ENCODE peak calls at places on chromosome 13, in ten cellular contexts. One of them, this sample, is unnamed.

GRCh38 chr13:71661921-71662320 is 205.1 kb downstream of the DACH1 start:
- DNase-seq in suprapubic skin: no peak
- DNase-seq in adrenal gland: no peak
- DNase-seq in spleen: no peak
- DNase-seq in thyroid gland: no peak
- DNase-seq in HCT116: no peak
- DNase-seq in sigmoid colon: no peak
- DNase-seq in uterus: no peak
- DNase-seq in tibial nerve: no peak
- DNase-seq in breast epithelium: no peak
- DNase-seq in this sample: no peak

GRCh38 chr13:111629457-111629856 is 309.0 kb downstream of the TEX29 start:
- DNase-seq in thyroid gland: no peak
- DNase-seq in suprapubic skin: no peak
- DNase-seq in sigmoid colon: peak
- DNase-seq in uterus: no peak
- DNase-seq in HCT116: no peak
- DNase-seq in breast epithelium: no peak
- DNase-seq in tibial nerve: no peak
- DNase-seq in spleen: no peak
- DNase-seq in adrenal gland: no peak
- DNase-seq in this sample: no peak

GRCh38 chr13:47708386-47708785 is 292.7 kb downstream of the SUCLA2 start:
- DNase-seq in thyroid gland: no peak
- DNase-seq in HCT116: no peak
- DNase-seq in tibial nerve: no peak
- DNase-seq in breast epithelium: no peak
- DNase-seq in sigmoid colon: no peak
- DNase-seq in adrenal gland: no peak
- DNase-seq in uterus: no peak
- DNase-seq in spleen: no peak
- DNase-seq in suprapubic skin: no peak
- DNase-seq in this sample: no peak

GRCh38 chr13:112846411-112847115 is 122.5 kb upstream of the MCF2L start:
- DNase-seq in breast epithelium: no peak
- DNase-seq in uterus: no peak
- DNase-seq in adrenal gland: no peak
- DNase-seq in tibial nerve: no peak
- DNase-seq in thyroid gland: no peak
- DNase-seq in suprapubic skin: no peak
- DNase-seq in sigmoid colon: no peak
- DNase-seq in HCT116: no peak
- DNase-seq in spleen: peak
- DNase-seq in this sample: no peak

GRCh38 chr13:110874508-110874960 is 40.3 kb downstream of the ANKRD10 start:
- DNase-seq in sigmoid colon: peak
- DNase-seq in thyroid gland: peak
- DNase-seq in breast epithelium: peak
- DNase-seq in adrenal gland: peak
- DNase-seq in HCT116: peak
- DNase-seq in tibial nerve: peak
- DNase-seq in suprapubic skin: peak
- DNase-seq in uterus: peak
- DNase-seq in spleen: peak
- DNase-seq in this sample: peak

GRCh38 chr13:109412232-109412935 is 374.0 kb downstream of the IRS2 start:
- DNase-seq in spleen: no peak
- DNase-seq in tibial nerve: no peak
- DNase-seq in thyroid gland: peak
- DNase-seq in uterus: peak
- DNase-seq in adrenal gland: peak
- DNase-seq in HCT116: peak
- DNase-seq in sigmoid colon: no peak
- DNase-seq in suprapubic skin: no peak
- DNase-seq in breast epithelium: no peak
- DNase-seq in this sample: peak

GRCh38 chr13:24232037-24232436 is 71.5 kb downstream of the SPATA13 start:
- DNase-seq in spleen: no peak
- DNase-seq in HCT116: no peak
- DNase-seq in adrenal gland: no peak
- DNase-seq in uterus: no peak
- DNase-seq in breast epithelium: no peak
- DNase-seq in suprapubic skin: no peak
- DNase-seq in sigmoid colon: no peak
- DNase-seq in thyroid gland: no peak
- DNase-seq in tibial nerve: no peak
- DNase-seq in this sample: no peak

GRCh38 chr13:81224502-81224833 is 883.5 kb upstream of the SPRY2 start:
- DNase-seq in HCT116: no peak
- DNase-seq in uterus: no peak
- DNase-seq in sigmoid colon: no peak
- DNase-seq in spleen: no peak
- DNase-seq in adrenal gland: no peak
- DNase-seq in breast epithelium: no peak
- DNase-seq in tibial nerve: no peak
- DNase-seq in thyroid gland: no peak
- DNase-seq in suprapubic skin: no peak
- DNase-seq in this sample: no peak

GRCh38 chr13:38697628-38698333 is 10.9 kb downstream of the FREM2 start:
- DNase-seq in uterus: no peak
- DNase-seq in sigmoid colon: no peak
- DNase-seq in breast epithelium: no peak
- DNase-seq in HCT116: no peak
- DNase-seq in thyroid gland: peak
- DNase-seq in tibial nerve: no peak
- DNase-seq in adrenal gland: no peak
- DNase-seq in suprapubic skin: no peak
- DNase-seq in spleen: no peak
- DNase-seq in this sample: no peak

DNA sequence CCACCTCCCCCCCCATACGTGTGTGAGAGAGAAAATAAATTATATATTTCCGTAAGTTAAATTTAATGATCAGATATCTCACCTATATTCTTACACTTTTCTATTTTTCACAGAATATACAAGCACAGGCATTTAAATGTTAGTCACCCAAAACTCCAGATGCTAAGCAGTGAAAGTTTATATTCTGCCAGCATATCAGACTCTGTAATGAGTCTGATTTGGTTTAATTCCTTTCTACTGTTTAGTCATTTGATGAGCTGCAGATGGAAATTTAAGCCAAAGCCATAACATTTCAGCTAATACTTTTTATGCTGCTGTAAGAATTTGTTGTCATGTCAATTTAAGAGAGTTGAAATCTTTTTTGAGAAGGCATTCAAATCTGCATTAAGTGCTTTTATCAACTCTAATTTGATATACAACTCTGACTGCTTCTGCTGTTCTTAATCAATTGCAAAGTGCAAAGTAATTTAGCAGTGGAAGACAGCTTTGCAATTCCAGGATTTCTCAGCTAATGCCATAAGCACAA is 8.0 kb downstream of the FRY start:
- DNase-seq in HCT116: no peak
- DNase-seq in breast epithelium: no peak
- DNase-seq in suprapubic skin: no peak
- DNase-seq in thyroid gland: no peak
- DNase-seq in spleen: no peak
- DNase-seq in adrenal gland: no peak
- DNase-seq in uterus: no peak
- DNase-seq in tibial nerve: no peak
- DNase-seq in sigmoid colon: no peak
- DNase-seq in this sample: no peak
- H3K27ac ChIP-seq in HCT116: no peak
- H3K27ac ChIP-seq in breast epithelium: no peak
- H3K27ac ChIP-seq in suprapubic skin: no peak
- H3K27ac ChIP-seq in thyroid gland: no peak
- H3K27ac ChIP-seq in spleen: no peak
- H3K27ac ChIP-seq in adrenal gland: no peak
- H3K27ac ChIP-seq in uterus: no peak
- H3K27ac ChIP-seq in tibial nerve: no peak
- H3K27ac ChIP-seq in sigmoid colon: no peak
- H3K27ac ChIP-seq in this sample: peak

GRCh38 chr13:99606322-99607089 is 105.2 kb downstream of the TM9SF2 start:
- DNase-seq in breast epithelium: peak
- DNase-seq in suprapubic skin: peak
- DNase-seq in HCT116: peak
- DNase-seq in spleen: peak
- DNase-seq in uterus: peak
- DNase-seq in sigmoid colon: peak
- DNase-seq in tibial nerve: peak
- DNase-seq in adrenal gland: peak
- DNase-seq in thyroid gland: peak
- DNase-seq in this sample: peak
- TF ChIP-seq POLR2A in breast epithelium: no peak
- TF ChIP-seq POLR2A in suprapubic skin: no peak
- TF ChIP-seq POLR2A in HCT116: peak
- TF ChIP-seq POLR2A in spleen: no peak
- TF ChIP-seq POLR2A in uterus: peak
- TF ChIP-seq POLR2A in sigmoid colon: no peak
- TF ChIP-seq POLR2A in tibial nerve: peak
- TF ChIP-seq POLR2A in adrenal gland: peak
- TF ChIP-seq POLR2A in thyroid gland: peak
- TF ChIP-seq POLR2A in this sample: peak

GRCh38 chr13:72782717-72783116 is 784 bp downstream of the PIBF1 start:
- DNase-seq in spleen: no peak
- DNase-seq in breast epithelium: no peak
- DNase-seq in uterus: no peak
- DNase-seq in HCT116: no peak
- DNase-seq in thyroid gland: no peak
- DNase-seq in suprapubic skin: no peak
- DNase-seq in adrenal gland: no peak
- DNase-seq in tibial nerve: no peak
- DNase-seq in sigmoid colon: no peak
- DNase-seq in this sample: no peak
- H3K27ac ChIP-seq in spleen: peak
- H3K27ac ChIP-seq in breast epithelium: peak
- H3K27ac ChIP-seq in uterus: peak
- H3K27ac ChIP-seq in HCT116: peak
- H3K27ac ChIP-seq in thyroid gland: peak
- H3K27ac ChIP-seq in suprapubic skin: peak
- H3K27ac ChIP-seq in adrenal gland: no peak
- H3K27ac ChIP-seq in tibial nerve: peak
- H3K27ac ChIP-seq in sigmoid colon: peak
- H3K27ac ChIP-seq in this sample: no peak

DNA sequence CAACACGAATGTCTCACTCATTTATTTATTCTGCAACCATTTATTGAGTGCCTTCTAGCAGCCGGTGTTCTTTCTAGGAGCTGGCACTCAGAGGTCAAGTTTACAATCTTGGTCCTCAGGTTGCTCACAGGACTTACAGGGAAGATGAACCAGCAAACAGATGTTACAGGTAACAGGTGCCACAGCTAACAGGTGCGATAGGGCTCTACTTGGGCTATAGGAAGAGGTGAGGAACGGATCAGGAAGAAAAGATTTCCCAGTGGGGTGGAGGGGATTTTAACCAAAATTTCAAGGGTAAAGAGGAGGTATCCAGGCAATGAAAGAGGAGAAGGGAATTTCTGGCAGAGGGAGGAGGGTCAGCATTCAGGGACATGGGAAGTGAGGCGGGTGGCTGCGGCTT is 87.3 kb upstream of the FARP1 start:
- DNase-seq in HCT116: no peak
- DNase-seq in sigmoid colon: no peak
- DNase-seq in suprapubic skin: no peak
- DNase-seq in breast epithelium: no peak
- DNase-seq in spleen: no peak
- DNase-seq in adrenal gland: no peak
- DNase-seq in thyroid gland: no peak
- DNase-seq in tibial nerve: no peak
- DNase-seq in uterus: no peak
- DNase-seq in this sample: no peak
- TF ChIP-seq POLR2A in HCT116: no peak
- TF ChIP-seq POLR2A in sigmoid colon: no peak
- TF ChIP-seq POLR2A in suprapubic skin: no peak
- TF ChIP-seq POLR2A in breast epithelium: no peak
- TF ChIP-seq POLR2A in spleen: no peak
- TF ChIP-seq POLR2A in adrenal gland: no peak
- TF ChIP-seq POLR2A in thyroid gland: no peak
- TF ChIP-seq POLR2A in tibial nerve: no peak
- TF ChIP-seq POLR2A in uterus: no peak
- TF ChIP-seq POLR2A in this sample: no peak

GRCh38 chr13:51721485-51721884 is 82.5 kb downstream of the DHRS12 start:
- DNase-seq in suprapubic skin: no peak
- DNase-seq in spleen: no peak
- DNase-seq in HCT116: no peak
- DNase-seq in sigmoid colon: peak
- DNase-seq in adrenal gland: peak
- DNase-seq in uterus: peak
- DNase-seq in thyroid gland: peak
- DNase-seq in tibial nerve: no peak
- DNase-seq in breast epithelium: no peak
- DNase-seq in this sample: peak
- H3K27ac ChIP-seq in suprapubic skin: peak
- H3K27ac ChIP-seq in spleen: no peak
- H3K27ac ChIP-seq in HCT116: no peak
- H3K27ac ChIP-seq in sigmoid colon: peak
- H3K27ac ChIP-seq in adrenal gland: peak
- H3K27ac ChIP-seq in uterus: peak
- H3K27ac ChIP-seq in thyroid gland: peak
- H3K27ac ChIP-seq in tibial nerve: no peak
- H3K27ac ChIP-seq in breast epithelium: peak
- H3K27ac ChIP-seq in this sample: peak

DNA sequence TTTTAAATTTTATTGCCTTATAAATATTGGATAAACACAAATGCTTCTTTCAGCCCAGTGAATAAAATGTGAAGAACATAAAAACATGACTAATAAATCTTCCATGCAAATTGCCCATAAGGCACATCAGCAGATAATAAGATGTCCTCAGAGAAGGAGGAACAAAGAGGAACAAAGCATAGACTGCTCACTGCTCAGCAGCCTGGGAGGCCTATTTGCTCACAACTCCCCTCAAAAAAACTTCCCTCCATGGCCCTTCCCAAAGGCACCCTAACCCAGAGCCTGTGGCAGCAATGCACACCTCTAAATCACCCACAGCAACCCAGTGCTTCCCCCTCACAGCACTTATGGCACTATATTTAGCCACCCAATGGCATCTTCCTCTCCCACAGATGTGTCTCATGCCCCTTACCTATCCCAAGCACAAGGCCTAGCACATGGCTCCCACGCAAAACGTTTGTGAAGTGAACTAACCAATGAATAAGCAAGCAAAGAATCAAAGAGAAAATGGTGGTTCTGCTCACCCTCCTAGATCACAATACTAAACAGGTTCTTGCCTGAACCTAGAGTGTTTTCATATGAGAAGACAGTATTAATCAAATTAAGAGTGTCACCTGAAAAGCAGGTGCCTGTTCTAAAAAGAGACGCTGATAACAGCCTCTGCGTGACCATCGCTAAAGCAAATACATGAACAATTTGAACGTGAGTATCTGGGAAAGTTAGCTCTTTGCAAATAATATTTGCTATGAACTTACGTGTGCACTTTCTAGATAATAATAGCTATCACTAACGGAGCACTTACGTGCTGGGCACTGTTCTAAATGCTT is 96.9 kb downstream of the TBC1D4 start:
- DNase-seq in HCT116: no peak
- DNase-seq in adrenal gland: no peak
- DNase-seq in sigmoid colon: no peak
- DNase-seq in suprapubic skin: no peak
- DNase-seq in thyroid gland: no peak
- DNase-seq in tibial nerve: no peak
- DNase-seq in spleen: no peak
- DNase-seq in breast epithelium: no peak
- DNase-seq in uterus: no peak
- DNase-seq in this sample: peak
- TF ChIP-seq POLR2A in HCT116: no peak
- TF ChIP-seq POLR2A in adrenal gland: no peak
- TF ChIP-seq POLR2A in sigmoid colon: no peak
- TF ChIP-seq POLR2A in suprapubic skin: no peak
- TF ChIP-seq POLR2A in thyroid gland: no peak
- TF ChIP-seq POLR2A in tibial nerve: no peak
- TF ChIP-seq POLR2A in spleen: no peak
- TF ChIP-seq POLR2A in breast epithelium: no peak
- TF ChIP-seq POLR2A in uterus: no peak
- TF ChIP-seq POLR2A in this sample: no peak